ENCODE peak calls at places on chromosomes 4 and X, in four cellular contexts. One of them, this sample, is unnamed.
A peak's percentile ranks its signal among the peaks of the same experiment; 100 is the strongest.

GRCh38 chr4:77960367-77960766 is 96.8 kb upstream of the FRAS1 start:
- DNase-seq in NCI-H1417: no peak
- DNase-seq in Peyer's patch: no peak
- DNase-seq in RCC 7860: no peak
- DNase-seq in this sample: no peak

GRCh38 chr4:76458829-76459228 is 23.8 kb downstream of the SHROOM3 start:
- DNase-seq in NCI-H1417: no peak
- DNase-seq in Peyer's patch: no peak
- DNase-seq in RCC 7860: no peak
- DNase-seq in this sample: no peak

GRCh38 chrX:23666282-23666681 is 1.0 kb upstream of the PRDX4 start:
- DNase-seq in NCI-H1417: no peak
- DNase-seq in Peyer's patch: no peak
- DNase-seq in RCC 7860: no peak
- DNase-seq in this sample: no peak

GRCh38 chr4:108053281-108053701 is 63.6 kb downstream of the HADH start:
- DNase-seq in NCI-H1417: no peak
- DNase-seq in Peyer's patch: no peak
- DNase-seq in RCC 7860: peak; percentile 25
- DNase-seq in this sample: no peak

GRCh38 chr4:100489316-100489715 is 28.5 kb downstream of the EMCN start:
- DNase-seq in NCI-H1417: no peak
- DNase-seq in Peyer's patch: no peak
- DNase-seq in RCC 7860: no peak
- DNase-seq in this sample: no peak

GRCh38 chrX:1554469-1555210 is 17.7 kb upstream of the P2RY8 start:
- DNase-seq in NCI-H1417: no peak
- DNase-seq in Peyer's patch: no peak
- DNase-seq in RCC 7860: no peak
- DNase-seq in this sample: peak; percentile 55

GRCh38 chr4:113474017-113474416 is 287.5 kb downstream of the CAMK2D start:
- DNase-seq in NCI-H1417: no peak
- DNase-seq in Peyer's patch: no peak
- DNase-seq in RCC 7860: peak; percentile 13
- DNase-seq in this sample: peak; percentile 39

GRCh38 chrX:130060122-130061069 is 49.9 kb downstream of the ELF4 start:
- DNase-seq in NCI-H1417: peak; percentile 85
- DNase-seq in Peyer's patch: peak; percentile 90
- DNase-seq in RCC 7860: peak; percentile 33
- DNase-seq in this sample: peak; percentile 88

This sample was measured in activated CD4-positive, alpha-beta memory T cell treated with anti-CD3 and anti-CD28 coated beads for 36 hours.